ENCODE peak calls at places on chromosomes 4 and X, in seven cellular contexts. M is right cardiac atrium; P is NCI-H446 treated with DMSO at 0.1 percent for 48 hours; K is stimulated activated CD8-positive, alpha-beta memory T cell treated with anti-CD3 and anti-CD28 coated beads, Interleukin-15, amount 100 ng/mL, for 24 hours; J is naive B cell; Y is HFFc6; F is pancreas. S is an unnamed sample.

GRCh38 chrX:66731398-66731797 is 92.5 kb upstream of the EDA2R start:
- DNase-seq in J (peak), F (no peak), M (no peak), K (no peak), P (peak), Y (peak), S (no peak)

GRCh38 chrX:65879977-65880799 is 159.7 kb downstream of the VSIG4 start:
- DNase-seq in K (no peak), J (no peak), P (no peak), F (no peak), Y (no peak), M (no peak), S (no peak)

GRCh38 chr4:175614880-175615279 is 197.2 kb downstream of the GPM6A start:
- DNase-seq in P (peak), M (no peak), Y (no peak), K (no peak), F (peak), J (no peak), S (no peak)

GRCh38 chr4:87426865-87427517 is 4.6 kb downstream of the NUDT9 start:
- DNase-seq in P (no peak), K (no peak), J (no peak), M (no peak), Y (no peak), F (no peak), S (no peak)

GRCh38 chr4:8700576-8700975 is 108.0 kb downstream of the CPZ start:
- DNase-seq in K (no peak), Y (no peak), J (no peak), P (no peak), F (no peak), M (no peak), S (no peak)

GRCh38 chr4:88143504-88143903 is 14.9 kb downstream of the ABCG2 start:
- DNase-seq in J (no peak), M (no peak), P (no peak), Y (peak), K (no peak), F (no peak), S (no peak)

GRCh38 chr4:8402181-8402597 is 38.3 kb downstream of the ACOX3 start:
- DNase-seq in Y (no peak), K (no peak), P (no peak), M (no peak), F (no peak), J (no peak), S (no peak)

GRCh38 chrX:154097003-154097596 is 417 bp downstream of the MECP2 start:
- DNase-seq in K (peak), P (peak), J (peak), F (peak), M (peak), Y (peak), S (peak)

GRCh38 chr4:147339116-147339515 is 141.8 kb upstream of the EDNRA start:
- DNase-seq in M (no peak), J (no peak), P (no peak), F (no peak), K (no peak), Y (no peak), S (no peak)

GRCh38 chr4:37160653-37161052 is 83.9 kb upstream of the NWD2 start:
- DNase-seq in P (no peak), M (no peak), Y (no peak), F (no peak), K (no peak), J (no peak), S (no peak)

GRCh38 chr4:144562019-144562740 is 83.8 kb upstream of the HHIP start:
- DNase-seq in J (no peak), K (no peak), P (no peak), F (no peak), M (peak), Y (no peak), S (no peak)